ENCODE peak calls at places on chromosomes 2 and 18, in four cellular contexts. M is GM12892, O is HepG2, P is GM12878. U is an unnamed sample.

GRCh38 chr2:21372654-21373053 is 248.9 kb downstream of the TDRD15 start:
- DNase-seq in M (no peak), O (peak; percentile 39), P (no peak), U (no peak)

GRCh38 chr18:13910501-13910900 is 4.8 kb downstream of the MC2R start:
- DNase-seq in M (no peak), O (no peak), P (no peak), U (no peak)

GRCh38 chr2:57906152-57906732 is 140.4 kb upstream of the VRK2 start:
- DNase-seq in M (peak; percentile 6), O (peak; percentile 62), P (no peak), U (no peak)

GRCh38 chr18:50158866-50159653 is 35.9 kb downstream of the MYO5B start:
- DNase-seq in M (no peak), O (no peak), P (no peak), U (no peak)

GRCh38 chr2:110659248-110659647 is 18.6 kb downstream of the BUB1 start:
- DNase-seq in M (no peak), O (no peak), P (no peak), U (no peak)

GRCh38 chr2:231604101-231604684 is 11.5 kb downstream of the TEX44 start:
- DNase-seq in M (no peak), O (peak; percentile 36), P (no peak), U (peak; percentile 61)

GRCh38 chr2:10533811-10534321 is 85.7 kb upstream of the ODC1 start:
- DNase-seq in M (no peak), O (no peak), P (no peak), U (no peak)

GRCh38 chr2:83103602-83104001 is 1355.5 kb downstream of the SUCLG1 start:
- DNase-seq in M (no peak), O (no peak), P (no peak), U (no peak)

GRCh38 chr2:108786008-108786353 is 590 bp upstream of the CCDC138 start:
- DNase-seq in M (no peak), O (no peak), P (no peak), U (no peak)

GRCh38 chr18:23719634-23720201 is 30.5 kb downstream of the LAMA3 start:
- DNase-seq in M (no peak), O (peak; percentile 49), P (no peak), U (no peak)

GRCh38 chr2:28564346-28564745 is 68.5 kb downstream of the PLB1 start:
- DNase-seq in M (no peak), O (no peak), P (no peak), U (no peak)

GRCh38 chr2:71610671-71611070 is 157.3 kb downstream of the DYSF start:
- DNase-seq in M (no peak), O (no peak), P (no peak), U (no peak)

GRCh38 chr2:71609441-71609840 is 156.1 kb downstream of the DYSF start:
- DNase-seq in M (no peak), O (no peak), P (no peak), U (no peak)

GRCh38 chr2:71609029-71609428 is 155.7 kb downstream of the DYSF start:
- DNase-seq in M (no peak), O (no peak), P (no peak), U (no peak)

GRCh38 chr2:71611247-71611646 is 157.9 kb downstream of the DYSF start:
- DNase-seq in M (no peak), O (no peak), P (no peak), U (no peak)

GRCh38 chr2:71609958-71610357 is 156.6 kb downstream of the DYSF start:
- DNase-seq in M (peak; percentile 10), O (no peak), P (no peak), U (no peak)
- TF ChIP-seq TAF1 in M (no peak), O (no peak), P (no peak), U (no peak)

GRCh38 chr18:55337908-55338521 is 250.0 kb downstream of the TCF4 start:
- DNase-seq in M (no peak), O (no peak), P (no peak), U (no peak)

GRCh38 chr18:55338955-55339662 is 248.9 kb downstream of the TCF4 start:
- DNase-seq in M (no peak), O (no peak), P (no peak), U (no peak)

GRCh38 chr18:55331301-55331700 is 256.7 kb downstream of the TCF4 start:
- DNase-seq in M (no peak), O (no peak), P (no peak), U (no peak)

GRCh38 chr18:55337153-55337552 is 250.8 kb downstream of the TCF4 start:
- DNase-seq in M (no peak), O (no peak), P (no peak), U (no peak)

GRCh38 chr18:55334875-55335274 is 253.1 kb downstream of the TCF4 start:
- DNase-seq in M (no peak), O (no peak), P (no peak), U (no peak)
- TF ChIP-seq TAF1 in M (no peak), O (no peak), P (no peak), U (no peak)

DNA sequence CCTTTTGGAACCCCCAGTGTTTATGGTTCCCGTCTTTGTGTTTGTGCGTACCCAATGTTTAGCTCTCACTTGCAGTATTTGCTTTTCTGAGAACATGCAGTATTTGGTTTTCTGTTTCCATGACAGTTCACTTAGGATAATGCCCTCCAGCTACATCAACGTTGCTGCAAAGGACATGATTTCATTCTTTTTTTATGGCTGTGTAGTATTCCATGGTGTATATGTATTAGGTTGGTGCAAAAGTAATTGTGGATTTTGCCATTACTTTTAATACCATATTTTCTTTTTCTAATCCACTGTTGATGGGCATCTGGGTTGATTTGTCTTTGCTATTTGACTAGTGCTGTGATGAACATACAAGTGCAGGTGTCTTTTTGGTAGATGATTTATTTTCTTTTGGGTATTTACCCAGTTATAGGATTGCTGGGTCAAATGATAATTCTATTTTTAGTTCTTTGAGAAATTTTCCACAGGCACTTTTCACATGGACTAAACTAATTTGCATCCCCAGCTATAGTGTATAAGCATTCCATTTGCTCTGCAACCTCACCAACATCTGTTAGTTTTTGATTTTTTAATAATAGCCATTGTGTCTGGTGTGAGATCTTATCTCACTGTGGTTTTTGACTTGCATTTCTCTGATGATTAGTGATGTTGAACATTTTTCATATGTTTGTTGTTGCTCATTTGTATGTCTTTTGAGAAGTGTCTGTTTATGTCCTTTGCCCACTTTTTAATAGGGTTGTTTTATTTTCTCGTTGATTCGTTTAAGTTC is 63.6 kb downstream of the CERS6 start:
- DNase-seq in M (no peak), O (no peak), P (no peak), U (no peak)
- TF ChIP-seq TAF1 in M (no peak), O (no peak), P (no peak), U (no peak)

GRCh38 chr2:67561411-67561965 is 164.4 kb downstream of the ETAA1 start:
- DNase-seq in M (no peak), O (no peak), P (no peak), U (no peak)
- TF ChIP-seq TAF1 in M (no peak), O (no peak), P (no peak), U (no peak)

DNA sequence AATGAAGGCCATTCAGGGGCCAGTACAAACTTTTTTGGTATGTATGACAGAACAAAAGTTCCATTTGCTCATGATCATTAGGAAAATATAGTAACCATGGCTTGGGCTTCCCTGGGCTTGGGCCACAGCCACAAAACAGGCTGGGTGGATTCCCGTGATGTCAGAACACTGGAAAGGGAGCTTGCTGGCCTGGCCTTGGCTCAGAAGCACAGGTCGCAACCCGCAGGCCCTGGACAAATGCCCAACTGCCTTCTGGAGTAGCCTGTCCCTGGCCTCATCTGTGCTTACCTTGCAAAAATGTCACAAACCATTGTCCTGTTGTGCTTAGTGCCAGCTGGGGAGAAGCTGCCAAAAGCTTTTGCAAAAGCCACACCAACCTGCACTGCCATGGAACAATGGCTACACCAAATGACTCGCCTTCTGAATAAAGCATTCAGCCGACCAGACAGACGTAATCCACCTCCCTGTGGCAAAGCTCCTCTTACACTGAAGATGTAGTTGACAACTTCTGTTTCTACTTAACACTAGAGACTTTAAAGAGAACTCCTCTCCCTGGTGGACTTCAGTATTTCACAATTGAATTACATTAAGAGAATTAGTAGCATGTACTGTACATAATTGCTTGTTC is 125.5 kb downstream of the ANKRD44 start:
- DNase-seq in M (no peak), O (no peak), P (no peak), U (no peak)
- TF ChIP-seq TAF1 in M (no peak), O (no peak), P (no peak), U (no peak)

DNA sequence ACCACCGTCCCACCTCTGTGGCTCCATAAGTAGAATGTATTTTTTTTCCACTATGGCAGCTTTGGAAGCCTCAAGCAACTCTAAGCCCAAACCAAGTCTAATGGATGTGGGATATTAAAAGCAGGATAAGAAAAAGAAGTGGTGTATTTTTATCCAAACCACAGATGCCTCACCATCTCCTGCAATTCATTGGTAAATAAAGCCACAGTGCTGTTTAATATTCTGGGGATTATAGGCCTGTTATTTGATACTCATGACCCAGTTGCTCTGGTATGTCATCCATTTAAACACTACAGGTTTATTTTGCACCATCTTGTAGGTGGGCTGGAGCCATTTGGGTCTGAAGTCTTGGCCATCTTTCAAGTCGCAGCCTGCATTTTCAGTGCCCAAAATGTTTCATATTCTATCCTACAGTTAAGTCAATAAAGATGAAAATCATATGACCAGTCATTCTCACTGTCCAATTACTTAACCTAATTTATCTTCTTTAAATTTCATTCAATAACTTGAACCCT is 279.5 kb upstream of the EPHA4 start:
- DNase-seq in M (no peak), O (no peak), P (no peak), U (no peak)
- TF ChIP-seq TAF1 in M (no peak), O (no peak), P (no peak), U (no peak)

DNA sequence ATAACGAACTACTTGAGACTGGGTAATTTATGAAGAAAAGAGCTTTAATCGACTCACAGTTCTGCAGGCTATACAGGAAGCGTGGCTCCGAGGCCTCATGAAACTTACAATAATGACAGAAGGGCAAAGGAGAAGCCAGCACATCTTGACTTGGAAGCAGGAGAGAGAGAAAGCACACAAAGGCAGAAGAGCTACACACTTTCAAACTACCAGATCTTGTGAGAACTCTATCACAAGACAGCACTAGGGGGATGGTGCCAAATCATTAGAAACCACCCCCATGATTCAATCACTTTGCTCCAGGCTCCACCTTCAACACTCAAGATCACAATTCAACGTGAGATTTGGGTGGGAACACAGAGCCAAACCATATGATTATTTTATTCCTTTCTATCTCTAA is 655.9 kb upstream of the SYT4 start:
- DNase-seq in M (no peak), O (no peak), P (no peak), U (no peak)
- TF ChIP-seq TAF1 in M (no peak), O (no peak), P (no peak), U (no peak)

GRCh38 chr18:78986018-78986481 is 6.4 kb downstream of the SALL3 start:
- DNase-seq in M (no peak), O (peak; percentile 17), P (no peak), U (no peak)
- TF ChIP-seq TAF1 in M (no peak), O (no peak), P (no peak), U (no peak)

U was measured in GM12891.